ENCODE peak calls at places on chromosomes 16 and 17, in six cellular contexts. O is T-helper 2 cell, M is dermis microvascular lymphatic vessel endothelial cell, A is RCC 7860, L is adrenal gland, H is GM20000. G is an unnamed sample.
A peak's percentile ranks its signal among the peaks of the same experiment; 100 is the strongest.

GRCh38 chr17:42846594-42847280 is 2.4 kb downstream of the AOC2 start:
- DNase-seq in O (no peak), M (no peak), A (no peak), L (peak; percentile 71), H (no peak), G (no peak)

GRCh38 chr16:27431773-27432599 is 30.0 kb downstream of the IL21R start:
- DNase-seq in O (no peak), M (no peak), A (peak; percentile 30), L (no peak), H (no peak), G (no peak)

GRCh38 chr17:8801135-8801840 is 2.1 kb upstream of the MFSD6L start:
- DNase-seq in O (no peak), M (no peak), A (no peak), L (no peak), H (no peak), G (no peak)

GRCh38 chr16:82751020-82751419 is 124.3 kb downstream of the CDH13 start:
- DNase-seq in O (no peak), M (no peak), A (no peak), L (no peak), H (no peak), G (no peak)

GRCh38 chr16:61926766-61927165 is 109.5 kb downstream of the CDH8 start:
- DNase-seq in O (no peak), M (no peak), A (peak; percentile 8), L (no peak), H (no peak), G (no peak)

GRCh38 chr16:16907089-16907488 is 528.1 kb downstream of the NPIPA7 start:
- DNase-seq in O (no peak), M (no peak), A (no peak), L (no peak), H (no peak), G (no peak)

GRCh38 chr17:4934173-4934979 is 2.3 kb downstream of the GP1BA start:
- DNase-seq in O (no peak), M (no peak), A (peak; percentile 83), L (no peak), H (peak; percentile 67), G (peak; percentile 43)

GRCh38 chr16:49353650-49354049 is 20.0 kb upstream of the C16orf78 start:
- DNase-seq in O (no peak), M (no peak), A (no peak), L (no peak), H (no peak), G (no peak)

GRCh38 chr17:44137891-44138709 is 3.6 kb upstream of the HROB start:
- DNase-seq in O (peak; percentile 69), M (peak; percentile 81), A (peak; percentile 95), L (peak; percentile 97), H (no peak), G (peak; percentile 95)

GRCh38 chr16:19583665-19584300 is 28.3 kb downstream of the VPS35L start:
- DNase-seq in O (no peak), M (peak; percentile 74), A (peak; percentile 48), L (peak; percentile 28), H (no peak), G (peak; percentile 81)

GRCh38 chr17:74738051-74738996 is 1.3 kb downstream of the RAB37 start:
- DNase-seq in O (peak; percentile 53), M (no peak), A (no peak), L (no peak), H (peak; percentile 88), G (no peak)

GRCh38 chr16:88764913-88765349 is 20.1 kb downstream of the PIEZO1 start:
- DNase-seq in O (no peak), M (no peak), A (peak; percentile 80), L (no peak), H (no peak), G (no peak)

GRCh38 chr16:50195276-50195675 is 42.2 kb downstream of the TENT4B start:
- DNase-seq in O (no peak), M (no peak), A (peak; percentile 20), L (no peak), H (no peak), G (peak; percentile 45)

GRCh38 chr16:74775255-74775654 is 635 bp upstream of the FA2H start:
- DNase-seq in O (no peak), M (no peak), A (no peak), L (no peak), H (no peak), G (no peak)

GRCh38 chr16:80687606-80688005 is 116.8 kb downstream of the CDYL2 start:
- DNase-seq in O (no peak), M (no peak), A (no peak), L (no peak), H (no peak), G (no peak)

GRCh38 chr16:73713301-73713700 is 583.3 kb upstream of the PSMD7 start:
- DNase-seq in O (no peak), M (no peak), A (no peak), L (no peak), H (no peak), G (no peak)

GRCh38 chr16:73062640-73063283 is 14.8 kb upstream of the ZFHX3 start:
- DNase-seq in O (no peak), M (no peak), A (no peak), L (no peak), H (no peak), G (no peak)

GRCh38 chr17:45291170-45291805 is 25.5 kb downstream of the MAP3K14 start:
- DNase-seq in O (no peak), M (no peak), A (no peak), L (peak; percentile 49), H (no peak), G (no peak)

GRCh38 chr16:83110221-83110768 is 483.5 kb downstream of the CDH13 start:
- DNase-seq in O (no peak), M (no peak), A (no peak), L (no peak), H (no peak), G (no peak)

GRCh38 chr16:59192551-59193199 is 458.6 kb upstream of the GOT2 start:
- DNase-seq in O (no peak), M (peak; percentile 17), A (no peak), L (no peak), H (peak; percentile 10), G (peak; percentile 67)

GRCh38 chr17:42347198-42347597 is 41.0 kb downstream of the STAT3 start:
- DNase-seq in O (no peak), M (peak; percentile 76), A (peak; percentile 36), L (peak; percentile 83), H (no peak), G (peak; percentile 86)

GRCh38 chr16:74718741-74719610 is 18.3 kb upstream of the MLKL start:
- DNase-seq in O (no peak), M (no peak), A (no peak), L (no peak), H (no peak), G (no peak)

GRCh38 chr17:45332505-45332904 is 15.7 kb upstream of the MAP3K14 start:
- DNase-seq in O (no peak), M (no peak), A (no peak), L (no peak), H (no peak), G (no peak)

GRCh38 chr17:1515640-1516402 is 591 bp downstream of the INPP5K start:
- DNase-seq in O (no peak), M (no peak), A (peak; percentile 50), L (peak; percentile 64), H (peak; percentile 86), G (peak; percentile 92)

GRCh38 chr16:72989203-72989991 is 58.5 kb downstream of the ZFHX3 start:
- DNase-seq in O (no peak), M (no peak), A (peak; percentile 76), L (peak; percentile 54), H (no peak), G (peak; percentile 42)

GRCh38 chr17:21201874-21202273 is 12.1 kb downstream of the TMEM11 start:
- DNase-seq in O (no peak), M (no peak), A (no peak), L (no peak), H (no peak), G (no peak)

GRCh38 chr17:42284020-42284369 is 4.3 kb upstream of the STAT5A start:
- DNase-seq in O (no peak), M (no peak), A (no peak), L (peak; percentile 9), H (no peak), G (no peak)

GRCh38 chr16:1037023-1037933 is 35.3 kb upstream of the SSTR5 start:
- DNase-seq in O (no peak), M (no peak), A (peak; percentile 67), L (no peak), H (no peak), G (peak; percentile 20)

GRCh38 chr17:55056530-55056929 is 88.0 kb downstream of the STXBP4 start:
- DNase-seq in O (no peak), M (peak; percentile 18), A (no peak), L (peak; percentile 14), H (no peak), G (peak; percentile 16)

GRCh38 chr16:69323428-69323827 is 7.0 kb downstream of the PDF start:
- DNase-seq in O (no peak), M (no peak), A (no peak), L (no peak), H (no peak), G (no peak)

GRCh38 chr16:26911436-26911835 is 155.3 kb upstream of the C16orf82 start:
- DNase-seq in O (no peak), M (no peak), A (no peak), L (no peak), H (no peak), G (no peak)

G was measured in dermis blood vessel endothelial cell.